ENCODE peak calls at places on chromosomes 3 and 15, in nine cellular contexts. F is T-helper 9 cell; Y is activated B cell treated with CpG ODN at 0.5 μM for 24 hours; J is mammary epithelial cell; U is NCI-H2171 treated with DMSO at 0.1 percent for 48 hours; O is stimulated activated CD4-positive, alpha-beta T cell treated with anti-CD3 and anti-CD28 coated beads, Interleukin-2, amount 100 ng/mL, for 24 hours; W is esophagus squamous epithelium; P is caudate nucleus; G is cerebellum. X is an unnamed sample.

GRCh38 chr15:38389924-38390542 is 63.9 kb upstream of the FAM98B start:
- DNase-seq in F (peak), Y (peak), J (peak), U (peak), O (peak), W (no peak), P (peak), G (peak), X (peak)

GRCh38 chr3:179179979-179180758 is 32.0 kb downstream of the PIK3CA start:
- DNase-seq in F (no peak), Y (no peak), J (peak), U (peak), O (no peak), W (no peak), P (no peak), G (no peak), X (no peak)

GRCh38 chr3:44130249-44130648 is 111.4 kb upstream of the TOPAZ1 start:
- DNase-seq in F (no peak), Y (no peak), J (no peak), U (no peak), O (no peak), W (no peak), P (no peak), G (no peak), X (no peak)

GRCh38 chr15:69857686-69858391 is 239.9 kb downstream of the TLE3 start:
- DNase-seq in F (no peak), Y (no peak), J (no peak), U (no peak), O (no peak), W (no peak), P (no peak), G (no peak), X (no peak)

GRCh38 chr15:24683736-24684135 is 8.2 kb downstream of the NPAP1 start:
- DNase-seq in F (no peak), Y (no peak), J (no peak), U (no peak), O (no peak), W (no peak), P (no peak), G (no peak), X (no peak)

GRCh38 chr15:78046796-78047341 is 30.6 kb downstream of the TBC1D2B start:
- DNase-seq in F (no peak), Y (no peak), J (peak), U (no peak), O (no peak), W (no peak), P (no peak), G (no peak), X (no peak)

GRCh38 chr3:130973401-130973800 is 53.2 kb downstream of the ASTE1 start:
- DNase-seq in F (no peak), Y (no peak), J (no peak), U (no peak), O (no peak), W (no peak), P (no peak), G (no peak), X (no peak)

GRCh38 chr3:181633556-181633955 is 78.2 kb upstream of the SOX2 start:
- DNase-seq in F (no peak), Y (no peak), J (no peak), U (no peak), O (no peak), W (no peak), P (no peak), G (no peak), X (no peak)

GRCh38 chr3:103712320-103713008 is 1277.6 kb downstream of the ZPLD1 start:
- DNase-seq in F (no peak), Y (no peak), J (peak), U (no peak), O (no peak), W (no peak), P (no peak), G (no peak), X (no peak)

GRCh38 chr3:127422663-127423375 is 135.0 kb upstream of the PRR20G start:
- DNase-seq in F (no peak), Y (no peak), J (no peak), U (no peak), O (no peak), W (no peak), P (no peak), G (no peak), X (peak)

GRCh38 chr3:17407576-17407975 is 334.9 kb downstream of the TBC1D5 start:
- DNase-seq in F (no peak), Y (no peak), J (no peak), U (no peak), O (no peak), W (no peak), P (no peak), G (no peak), X (no peak)